ENCODE peak calls at places on chromosomes 7 and 10, in four cellular contexts. C is transverse colon, P is SK-N-MC, R is GM12891. W is an unnamed sample.

GRCh38 chr10:103265712-103266329 is 11.1 kb upstream of the INA start:
- DNase-seq in C (peak), P (no peak), R (no peak), W (peak)

GRCh38 chr10:96271017-96271815 is at the start of gene BLNK:
- DNase-seq in C (peak), P (no peak), R (no peak), W (peak)

GRCh38 chr10:114538544-114538906 is 119.5 kb downstream of the ABLIM1 start:
- DNase-seq in C (peak), P (no peak), R (no peak), W (peak)

GRCh38 chr10:77226871-77227557 is 410.6 kb downstream of the KCNMA1 start:
- DNase-seq in C (no peak), P (peak), R (no peak), W (no peak)

GRCh38 chr10:11242443-11243386 is 225.0 kb downstream of the CELF2 start:
- DNase-seq in C (peak), P (no peak), R (no peak), W (peak)

GRCh38 chr7:149459201-149459539 is 1.7 kb downstream of the ZNF777 start:
- DNase-seq in C (no peak), P (no peak), R (no peak), W (no peak)

GRCh38 chr10:73625004-73625883 is 16.0 kb downstream of the MYOZ1 start:
- DNase-seq in C (peak), P (no peak), R (no peak), W (no peak)

GRCh38 chr10:4851846-4852245 is 25.8 kb downstream of the AKR1E2 start:
- DNase-seq in C (no peak), P (no peak), R (no peak), W (peak)

GRCh38 chr7:158274404-158274811 is 313.2 kb downstream of the PTPRN2 start:
- DNase-seq in C (no peak), P (no peak), R (no peak), W (no peak)

GRCh38 chr10:123891147-123892011 is at the start of gene CPXM2:
- DNase-seq in C (no peak), P (no peak), R (no peak), W (no peak)

GRCh38 chr7:103094102-103094501 is 19.2 kb downstream of the ARMC10 start:
- DNase-seq in C (no peak), P (no peak), R (no peak), W (no peak)

GRCh38 chr10:48455392-48456151 is 149.1 kb downstream of the MAPK8 start:
- DNase-seq in C (no peak), P (no peak), R (no peak), W (peak)

GRCh38 chr10:95655571-95656290 is 780 bp downstream of the ALDH18A1 start:
- DNase-seq in C (peak), P (no peak), R (no peak), W (no peak)

GRCh38 chr10:60735244-60735643 is 43.0 kb upstream of the CDK1 start:
- DNase-seq in C (peak), P (no peak), R (no peak), W (no peak)

GRCh38 chr10:49594594-49594993 is 15.5 kb upstream of the SLC18A3 start:
- DNase-seq in C (peak), P (peak), R (no peak), W (peak)

GRCh38 chr7:130386876-130387275 is 6.6 kb downstream of the CPA1 start:
- DNase-seq in C (no peak), P (no peak), R (no peak), W (no peak)

GRCh38 chr7:73954181-73954580 is 73.8 kb upstream of the ELN start:
- DNase-seq in C (no peak), P (no peak), R (no peak), W (no peak)

GRCh38 chr7:3493499-3493898 is 192.4 kb downstream of the SDK1 start:
- DNase-seq in C (no peak), P (no peak), R (no peak), W (no peak)

GRCh38 chr7:131501422-131501821 is 55.0 kb downstream of the PODXL start:
- DNase-seq in C (no peak), P (no peak), R (no peak), W (no peak)

GRCh38 chr7:30222519-30223213 is 61.7 kb upstream of the ZNRF2 start:
- DNase-seq in C (no peak), P (no peak), R (no peak), W (no peak)

GRCh38 chr7:2479276-2480070 is 3.3 kb upstream of the GRIFIN start:
- DNase-seq in C (no peak), P (no peak), R (no peak), W (no peak)

GRCh38 chr7:132326878-132327589 is 249.2 kb downstream of the PLXNA4 start:
- DNase-seq in C (no peak), P (no peak), R (no peak), W (no peak)

GRCh38 chr10:65313406-65313805 is 1612.4 kb upstream of the LRRTM3 start:
- DNase-seq in C (no peak), P (no peak), R (no peak), W (no peak)

GRCh38 chr10:5746197-5746596 is 61.6 kb downstream of the TASOR2 start:
- DNase-seq in C (no peak), P (no peak), R (no peak), W (no peak)

GRCh38 chr10:118046491-118047362 is at the start of gene RAB11FIP2:
- DNase-seq in C (peak), P (no peak), R (peak), W (peak)

GRCh38 chr10:84205049-84205852 is 10.9 kb downstream of the CDHR1 start:
- DNase-seq in C (peak), P (no peak), R (peak), W (peak)

GRCh38 chr7:18036783-18037182 is 9.1 kb upstream of the PRPS1L1 start:
- DNase-seq in C (no peak), P (no peak), R (no peak), W (no peak)

GRCh38 chr7:16298221-16298620 is 123.1 kb downstream of the CRPPA start:
- DNase-seq in C (no peak), P (peak), R (no peak), W (no peak)

GRCh38 chr7:16301251-16301650 is 120.1 kb downstream of the CRPPA start:
- DNase-seq in C (no peak), P (peak), R (no peak), W (no peak)

GRCh38 chr7:16295558-16295957 is 125.8 kb downstream of the CRPPA start:
- DNase-seq in C (no peak), P (no peak), R (no peak), W (no peak)

DNA sequence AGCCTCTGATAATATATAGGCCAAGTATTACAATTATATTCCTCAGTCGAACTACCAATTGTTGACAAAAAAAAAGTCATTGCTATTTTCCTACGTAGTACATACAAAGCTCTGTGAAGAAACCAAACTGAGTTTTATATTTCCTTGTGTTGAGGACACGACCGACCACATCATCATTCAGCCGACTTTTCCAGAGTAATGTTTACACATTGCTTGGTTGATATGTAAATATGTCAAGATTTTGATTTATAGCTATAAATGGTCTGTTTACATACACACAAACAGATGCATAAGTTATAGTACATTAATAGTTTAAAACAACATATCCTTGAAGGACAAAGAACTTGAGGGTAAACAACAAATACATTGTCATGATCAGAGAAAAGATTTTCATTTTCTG is 121.5 kb downstream of the CRPPA start:
- DNase-seq in C (no peak), P (no peak), R (no peak), W (no peak)
- TF ChIP-seq POLR2AphosphoS5 in C (no peak), P (no peak), R (no peak), W (no peak)

DNA sequence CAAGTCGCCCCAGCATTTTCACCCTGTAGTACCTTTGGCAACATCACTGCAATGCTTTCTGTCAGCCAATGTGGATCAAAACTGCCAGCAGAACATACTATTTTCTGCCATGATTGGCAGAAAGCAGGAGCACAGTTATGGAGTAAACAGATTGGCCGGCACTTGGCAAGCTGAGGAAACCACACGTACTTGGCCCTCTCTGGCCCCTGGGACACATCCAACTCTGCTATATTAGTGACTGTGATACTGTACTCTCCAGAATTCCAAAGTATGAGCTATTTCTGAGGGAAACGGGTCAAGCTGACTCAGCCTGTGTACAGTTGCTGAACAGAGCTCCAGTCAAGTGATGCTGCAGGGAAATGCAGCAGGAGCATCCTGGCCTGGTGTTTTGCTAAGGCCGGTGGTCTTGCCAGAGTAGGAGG is 39.8 kb upstream of the LANCL2 start:
- DNase-seq in C (no peak), P (no peak), R (no peak), W (peak)
- TF ChIP-seq POLR2AphosphoS5 in C (no peak), P (no peak), R (no peak), W (no peak)

GRCh38 chr7:26200444-26201260 is at the start of gene HNRNPA2B1:
- DNase-seq in C (peak), P (peak), R (peak), W (peak)

GRCh38 chr7:26198133-26198780 is 2.3 kb downstream of the HNRNPA2B1 start:
- DNase-seq in C (no peak), P (no peak), R (no peak), W (no peak)

GRCh38 chr7:26200113-26200443 is 468 bp downstream of the HNRNPA2B1 start:
- DNase-seq in C (peak), P (no peak), R (no peak), W (peak)

GRCh38 chr7:26198781-26199169 is 1.8 kb downstream of the HNRNPA2B1 start:
- DNase-seq in C (no peak), P (no peak), R (no peak), W (no peak)

DNA sequence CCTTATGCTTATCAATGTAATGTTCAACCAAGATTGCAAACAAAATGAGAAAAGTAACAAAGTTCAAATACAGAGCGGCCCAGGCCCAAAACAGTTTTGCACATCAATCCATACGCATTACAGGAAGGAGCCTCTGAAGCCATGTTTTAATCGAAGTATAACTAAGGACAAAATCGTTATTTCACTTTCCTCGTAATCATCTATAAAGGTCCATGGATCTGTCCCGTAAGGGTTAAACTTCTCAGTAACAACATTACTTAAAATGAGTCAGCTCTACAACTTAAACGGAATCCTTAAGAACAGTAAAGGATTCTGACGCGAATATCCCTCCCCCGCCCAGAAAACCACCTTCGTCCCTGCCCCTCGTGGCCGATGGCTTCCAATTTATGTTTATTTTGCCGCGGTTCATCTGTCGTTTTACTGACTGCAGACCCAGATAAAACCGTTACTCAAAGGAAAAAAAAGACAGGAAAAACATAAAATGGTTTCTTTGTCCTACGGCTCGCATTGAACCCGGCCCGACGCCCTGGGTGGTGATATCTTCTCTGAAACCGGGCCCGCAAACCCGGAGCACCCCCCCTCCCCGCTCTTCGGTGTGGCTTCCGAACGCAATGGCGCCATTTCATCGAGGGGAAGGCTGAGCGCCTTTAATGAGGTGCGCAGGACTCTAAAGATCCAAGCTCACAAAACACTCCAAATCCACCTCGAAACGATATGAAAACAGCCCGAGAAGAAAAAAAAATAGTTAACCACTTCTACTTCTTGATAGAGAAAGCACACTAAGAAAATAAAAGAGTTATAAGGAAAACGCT is 1.0 kb downstream of the HNRNPA2B1 start:
- DNase-seq in C (peak), P (no peak), R (no peak), W (peak)
- TF ChIP-seq POLR2AphosphoS5 in C (no peak), P (peak), R (peak), W (peak)

GRCh38 chr10:100993986-100994708 is 5.5 kb upstream of the LZTS2 start:
- DNase-seq in C (no peak), P (no peak), R (no peak), W (no peak)
- TF ChIP-seq POLR2AphosphoS5 in C (no peak), P (no peak), R (no peak), W (no peak)

GRCh38 chr10:29774475-29774874 is 139.7 kb upstream of the SVIL start:
- DNase-seq in C (no peak), P (no peak), R (no peak), W (no peak)
- TF ChIP-seq POLR2AphosphoS5 in C (no peak), P (no peak), R (no peak), W (no peak)

GRCh38 chr10:72186633-72187330 is 29.0 kb upstream of the ANAPC16 start:
- DNase-seq in C (peak), P (no peak), R (no peak), W (no peak)
- TF ChIP-seq POLR2AphosphoS5 in C (peak), P (no peak), R (no peak), W (no peak)

GRCh38 chr10:125216897-125217296 is 56.5 kb upstream of the CTBP2 start:
- DNase-seq in C (no peak), P (no peak), R (no peak), W (no peak)

GRCh38 chr10:125217986-125218675 is 57.8 kb upstream of the CTBP2 start:
- DNase-seq in C (no peak), P (no peak), R (no peak), W (no peak)

GRCh38 chr10:125213541-125214282 is 53.3 kb upstream of the CTBP2 start:
- DNase-seq in C (no peak), P (no peak), R (no peak), W (no peak)

GRCh38 chr10:125214283-125214570 is 53.9 kb upstream of the CTBP2 start:
- DNase-seq in C (no peak), P (no peak), R (no peak), W (no peak)

DNA sequence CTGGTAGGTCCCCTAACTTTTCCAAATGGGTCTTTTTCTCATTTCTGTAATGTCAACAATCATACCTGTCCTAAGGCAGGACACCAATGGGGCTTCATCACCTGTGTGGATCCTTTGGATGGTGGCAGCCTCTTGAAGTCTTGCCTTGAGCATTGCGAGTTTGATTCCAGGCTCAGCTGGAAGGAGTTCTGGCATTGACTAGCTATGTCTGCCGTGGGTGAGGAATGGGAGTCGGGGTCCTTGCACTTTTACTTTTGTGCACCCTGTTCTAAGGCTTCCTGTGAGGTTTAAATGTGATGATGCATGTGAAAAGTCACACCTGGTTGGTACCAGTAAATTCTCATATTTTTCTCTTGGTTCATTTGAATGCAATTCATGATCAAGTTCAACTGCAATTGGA is 55.9 kb upstream of the CTBP2 start:
- DNase-seq in C (no peak), P (no peak), R (no peak), W (no peak)
- TF ChIP-seq POLR2AphosphoS5 in C (no peak), P (no peak), R (no peak), W (no peak)

DNA sequence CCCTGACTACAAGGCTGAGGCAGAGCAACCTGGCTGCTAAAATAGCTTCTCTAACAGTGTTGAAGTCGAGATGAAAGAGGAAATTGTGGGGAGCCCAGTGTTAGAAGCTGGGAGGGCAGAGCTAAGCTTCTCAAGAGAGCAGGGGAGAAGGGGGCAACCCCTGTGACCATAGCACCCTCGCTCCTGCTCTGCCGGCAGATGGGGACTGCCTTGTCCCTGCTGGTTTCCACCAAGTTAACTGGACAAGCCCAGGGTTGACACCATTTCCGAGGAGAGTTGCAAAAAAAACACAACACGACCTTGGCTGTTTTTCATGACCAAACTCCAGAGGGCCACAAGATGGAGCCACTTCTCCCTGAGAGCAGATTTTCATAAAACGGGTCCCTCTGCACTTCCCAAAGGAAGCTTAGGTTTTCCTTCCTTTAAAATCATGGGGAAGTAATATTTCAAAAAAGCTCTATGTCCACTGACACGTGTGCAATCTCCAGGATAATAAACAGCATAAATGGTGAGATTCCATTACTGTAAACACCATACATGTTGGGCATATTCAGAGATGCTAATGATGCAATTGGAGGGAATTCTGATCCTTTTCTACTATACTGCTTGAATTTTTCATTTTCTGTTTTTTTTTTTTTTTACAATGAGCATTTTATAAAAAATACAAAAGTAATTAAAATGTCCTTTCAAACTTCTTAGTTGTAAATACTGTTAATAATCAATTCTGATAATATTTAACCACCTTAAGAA is 140.4 kb downstream of the PIP4K2A start:
- DNase-seq in C (no peak), P (no peak), R (peak), W (no peak)
- TF ChIP-seq POLR2AphosphoS5 in C (no peak), P (no peak), R (no peak), W (no peak)

GRCh38 chr10:127279334-127279774 is 83.0 kb upstream of the INSYN2A start:
- DNase-seq in C (no peak), P (no peak), R (no peak), W (no peak)
- TF ChIP-seq POLR2AphosphoS5 in C (no peak), P (no peak), R (no peak), W (no peak)